ENCODE peak calls at places on chromosome 1, in four cellular contexts. N, U, Q and E are unnamed samples.

GRCh38 chr1:183652107-183652506 is 1.0 kb downstream of the APOBEC4 start:
- DNase-seq in N (no peak), U (no peak), Q (peak), E (peak)

GRCh38 chr1:232142403-232143314 is 487.3 kb downstream of the SIPA1L2 start:
- DNase-seq in N (no peak), U (no peak), Q (no peak), E (no peak)

GRCh38 chr1:3983181-3983580 is 83.1 kb upstream of the C1orf174 start:
- DNase-seq in N (no peak), U (no peak), Q (no peak), E (no peak)

GRCh38 chr1:243473281-243474210 is 217.7 kb downstream of the SDCCAG8 start:
- DNase-seq in N (no peak), U (no peak), Q (peak), E (peak)

GRCh38 chr1:42765271-42765670 is 1.6 kb downstream of the P3H1 start:
- DNase-seq in N (no peak), U (no peak), Q (no peak), E (no peak)

GRCh38 chr1:71101839-71102376 is 21.1 kb upstream of the ZRANB2 start:
- DNase-seq in N (no peak), U (no peak), Q (no peak), E (no peak)

GRCh38 chr1:52553372-52554266 is 727 bp upstream of the TUT4 start:
- DNase-seq in N (peak), U (peak), Q (peak), E (peak)

GRCh38 chr1:30446100-30446499 is 277.3 kb downstream of the MATN1 start:
- DNase-seq in N (no peak), U (no peak), Q (no peak), E (no peak)

GRCh38 chr1:212638419-212639151 is 30.0 kb downstream of the ATF3 start:
- DNase-seq in N (no peak), U (no peak), Q (no peak), E (no peak)

GRCh38 chr1:53740621-53741105 is 1.7 kb upstream of the GLIS1 start:
- DNase-seq in N (no peak), U (no peak), Q (no peak), E (no peak)

GRCh38 chr1:212452323-212453155 is 19.8 kb downstream of the NENF start:
- DNase-seq in N (no peak), U (no peak), Q (no peak), E (no peak)

DNA sequence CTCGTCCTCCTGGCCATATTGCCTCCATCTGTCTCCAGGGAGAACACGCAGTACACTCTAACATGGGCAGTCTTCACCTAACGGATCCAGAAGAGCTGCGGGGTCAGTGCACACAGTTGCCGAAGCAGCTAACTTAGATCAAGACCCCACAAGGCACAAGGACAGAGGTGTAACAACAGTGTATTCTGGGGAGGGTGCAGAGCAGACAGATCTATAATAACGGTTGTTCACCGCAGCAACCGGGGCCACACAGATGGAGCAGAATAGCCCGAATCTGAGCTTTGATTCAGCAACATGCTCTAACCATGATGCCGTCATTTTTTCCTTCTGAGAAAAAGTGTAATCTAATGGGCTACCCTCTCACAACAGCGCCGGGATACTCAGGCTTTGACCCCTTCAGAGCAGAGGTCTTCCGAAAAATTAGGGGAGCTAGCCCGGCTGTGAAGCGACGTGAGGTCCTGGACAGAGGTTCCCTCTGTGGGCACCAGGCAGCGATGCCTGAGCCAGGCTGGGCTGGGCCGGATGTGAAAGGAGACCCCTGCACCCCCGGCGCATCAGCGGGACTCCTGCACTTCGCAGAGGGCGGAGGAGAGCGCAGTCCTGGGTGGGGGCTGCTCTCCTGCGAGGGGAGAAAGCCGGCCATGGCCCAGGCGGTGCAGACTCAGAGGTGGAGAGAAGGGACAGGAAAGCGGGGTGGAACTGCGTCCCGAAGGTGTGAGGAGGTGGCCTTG is 57.5 kb downstream of the BCL9 start:
- DNase-seq in N (peak), U (peak), Q (peak), E (peak)
- TF ChIP-seq CTCF in N (no peak), U (no peak), Q (no peak), E (no peak)

GRCh38 chr1:18581420-18581880 is 49.2 kb upstream of the PAX7 start:
- DNase-seq in N (peak), U (peak), Q (peak), E (peak)
- TF ChIP-seq CTCF in N (peak), U (peak), Q (peak), E (peak)

GRCh38 chr1:203799157-203799556 is 3.7 kb downstream of the ZBED6 start:
- DNase-seq in N (no peak), U (no peak), Q (no peak), E (no peak)

GRCh38 chr1:203796223-203796747 is 862 bp downstream of the ZBED6 start:
- DNase-seq in N (peak), U (peak), Q (no peak), E (peak)

GRCh38 chr1:203797216-203797615 is 1.8 kb downstream of the ZBED6 start:
- DNase-seq in N (no peak), U (no peak), Q (no peak), E (no peak)

GRCh38 chr1:203800001-203800400 is 4.6 kb downstream of the ZBED6 start:
- DNase-seq in N (no peak), U (no peak), Q (no peak), E (no peak)

DNA sequence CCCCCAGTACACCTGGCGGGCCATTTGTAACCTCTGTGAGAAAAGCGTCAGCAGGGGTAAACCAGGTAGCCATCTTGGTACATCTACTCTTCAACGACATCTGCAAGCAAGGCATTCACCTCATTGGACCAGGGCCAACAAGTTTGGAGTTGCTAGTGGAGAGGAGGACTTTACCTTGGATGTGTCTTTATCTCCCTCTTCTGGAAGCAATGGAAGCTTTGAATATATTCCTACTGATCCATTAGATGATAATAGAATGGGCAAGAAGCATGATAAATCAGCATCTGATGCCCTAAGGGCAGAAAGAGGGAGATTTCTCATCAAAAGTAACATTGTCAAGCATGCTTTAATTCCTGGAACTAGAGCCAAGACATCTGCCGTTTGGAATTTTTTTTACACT is 2.5 kb downstream of the ZBED6 start:
- DNase-seq in N (no peak), U (no peak), Q (no peak), E (no peak)
- TF ChIP-seq CTCF in N (no peak), U (no peak), Q (no peak), E (no peak)

GRCh38 chr1:44237721-44238457 is 24.6 kb downstream of the DMAP1 start:
- DNase-seq in N (peak), U (peak), Q (peak), E (peak)
- TF ChIP-seq CTCF in N (peak), U (peak), Q (peak), E (peak)

GRCh38 chr1:64223329-64224151 is 20.1 kb downstream of the UBE2U start:
- DNase-seq in N (no peak), U (no peak), Q (peak), E (peak)
- TF ChIP-seq CTCF in N (no peak), U (no peak), Q (no peak), E (no peak)

GRCh38 chr1:164636744-164637143 is 77.8 kb downstream of the PBX1 start:
- DNase-seq in N (no peak), U (no peak), Q (no peak), E (no peak)

GRCh38 chr1:164640673-164641352 is 81.8 kb downstream of the PBX1 start:
- DNase-seq in N (no peak), U (no peak), Q (no peak), E (no peak)

GRCh38 chr1:164637461-164638375 is 78.7 kb downstream of the PBX1 start:
- DNase-seq in N (no peak), U (no peak), Q (no peak), E (no peak)

GRCh38 chr1:164635784-164636729 is 77.1 kb downstream of the PBX1 start:
- DNase-seq in N (no peak), U (no peak), Q (no peak), E (no peak)

DNA sequence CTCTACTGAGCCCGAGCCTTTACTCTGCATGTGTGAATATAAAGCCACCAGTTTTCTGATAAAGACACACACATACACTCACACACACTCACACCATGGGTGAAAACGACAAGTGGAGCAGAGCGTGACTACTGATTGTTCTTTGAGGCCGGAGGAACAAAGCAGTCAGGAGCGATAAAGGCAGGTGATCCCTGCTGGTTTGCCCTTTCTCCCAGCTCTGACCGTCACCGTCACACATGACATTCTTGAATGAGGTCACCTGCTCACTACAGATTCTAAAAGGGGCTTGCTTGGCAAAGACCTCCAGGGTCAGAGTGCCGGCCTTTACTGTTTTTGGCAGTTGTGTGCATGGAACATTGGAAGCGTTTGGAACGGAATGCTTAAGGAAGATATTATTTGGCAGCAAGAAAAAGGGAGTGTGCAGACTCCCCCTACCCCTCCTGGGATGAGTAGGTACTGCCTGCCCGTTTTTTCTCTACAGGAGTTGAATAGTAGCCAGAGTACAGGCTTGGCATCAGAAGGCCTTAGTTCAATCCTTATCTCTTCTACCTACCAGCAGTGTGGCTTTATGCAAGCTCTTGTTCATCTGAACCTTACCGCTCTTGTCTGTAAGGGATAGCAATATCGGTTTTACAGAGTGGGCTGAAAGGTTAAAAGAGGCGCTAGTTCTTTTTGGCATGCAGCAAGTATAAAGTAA is 79.7 kb downstream of the PBX1 start:
- DNase-seq in N (no peak), U (no peak), Q (no peak), E (no peak)
- TF ChIP-seq CTCF in N (no peak), U (no peak), Q (no peak), E (no peak)